ENCODE peak calls at places on chromosome 13, in nine cellular contexts. C is GOT3; F is tibial nerve; N is ascending aorta; G is NCI-H1694; D is breast epithelium; Z is H4; T is IMR-90; K is stimulated activated CD8-positive, alpha-beta memory T cell treated with anti-CD3 and anti-CD28 coated beads, Interleukin-4, amount 100 ng/mL, for 24 hours. W is an unnamed sample.

GRCh38 chr13:103757361-103757760 is 691.1 kb upstream of the SLC10A2 start:
- DNase-seq in C (no peak), F (no peak), N (no peak), G (no peak), D (no peak), Z (no peak), T (no peak), K (no peak), W (no peak)

GRCh38 chr13:59445812-59446211 is 717.9 kb downstream of the DIAPH3 start:
- DNase-seq in C (no peak), F (no peak), N (no peak), G (no peak), D (no peak), Z (no peak), T (no peak), K (no peak), W (no peak)

GRCh38 chr13:21933001-21933400 is 262.1 kb downstream of the FGF9 start:
- DNase-seq in C (no peak), F (no peak), N (no peak), G (no peak), D (no peak), Z (peak), T (no peak), K (no peak), W (no peak)

GRCh38 chr13:94454906-94455305 is 24.6 kb downstream of the DCT start:
- DNase-seq in C (no peak), F (no peak), N (no peak), G (no peak), D (no peak), Z (no peak), T (peak), K (no peak), W (no peak)

GRCh38 chr13:107395927-107396757 is 819.2 kb downstream of the LIG4 start:
- DNase-seq in C (no peak), F (no peak), N (no peak), G (no peak), D (no peak), Z (no peak), T (no peak), K (no peak), W (no peak)

GRCh38 chr13:96958286-96958891 is 35.9 kb downstream of the OXGR1 start:
- DNase-seq in C (no peak), F (peak), N (no peak), G (peak), D (no peak), Z (peak), T (peak), K (no peak), W (no peak)

GRCh38 chr13:87128006-87128405 is 543.2 kb upstream of the SLITRK5 start:
- DNase-seq in C (no peak), F (no peak), N (no peak), G (no peak), D (no peak), Z (no peak), T (peak), K (no peak), W (no peak)

GRCh38 chr13:110322126-110322827 is 15.2 kb downstream of the COL4A2 start:
- DNase-seq in C (no peak), F (no peak), N (peak), G (no peak), D (no peak), Z (no peak), T (no peak), K (no peak), W (no peak)

GRCh38 chr13:44703371-44703770 is 127.2 kb upstream of the TSC22D1 start:
- DNase-seq in C (no peak), F (no peak), N (no peak), G (no peak), D (no peak), Z (no peak), T (peak), K (no peak), W (no peak)

GRCh38 chr13:95349267-95349666 is 48.0 kb upstream of the ABCC4 start:
- DNase-seq in C (no peak), F (no peak), N (no peak), G (no peak), D (no peak), Z (peak), T (peak), K (no peak), W (no peak)

GRCh38 chr13:44263920-44264610 is 109.6 kb upstream of the SERP2 start:
- DNase-seq in C (no peak), F (no peak), N (no peak), G (no peak), D (no peak), Z (no peak), T (peak), K (no peak), W (no peak)

W was measured in GM12892.